ENCODE peak calls at places on chromosomes 6 and 20, in nine cellular contexts. J is PC-3, V is GM23248, U is OCI-LY7, Q is MM.1S, C is HCT116, F is neural progenitor cell, Y is GM23338, O is SK-N-SH. H is an unnamed sample.

GRCh38 chr20:51311636-51312479 is 230.7 kb downstream of the NFATC2 start:
- DNase-seq in J (peak; percentile 82), V (no peak), U (no peak), Q (no peak), C (no peak), F (no peak), Y (peak; percentile 94), O (no peak), H (peak; percentile 56)

GRCh38 chr20:62103508-62104233 is 18.6 kb upstream of the LSM14B start:
- DNase-seq in J (no peak), V (no peak), U (no peak), Q (no peak), C (no peak), F (no peak), Y (no peak), O (no peak), H (no peak)

GRCh38 chr6:4903751-4904370 is 100.0 kb downstream of the RPP40 start:
- DNase-seq in J (no peak), V (no peak), U (no peak), Q (no peak), C (no peak), F (peak; percentile 7), Y (no peak), O (peak; percentile 57), H (no peak)

GRCh38 chr20:26209171-26209941 is 512.7 kb upstream of the ZNF337 start:
- DNase-seq in J (no peak), V (peak; percentile 33), U (no peak), Q (no peak), C (no peak), F (peak; percentile 61), Y (peak; percentile 41), O (peak; percentile 14), H (peak; percentile 52)

GRCh38 chr6:158033077-158033750 is 51.6 kb downstream of the SYNJ2 start:
- DNase-seq in J (no peak), V (no peak), U (no peak), Q (no peak), C (no peak), F (no peak), Y (no peak), O (no peak), H (no peak)

GRCh38 chr6:163667372-163668060 is 253.0 kb downstream of the QKI start:
- DNase-seq in J (no peak), V (peak; percentile 7), U (peak; percentile 94), Q (no peak), C (no peak), F (no peak), Y (no peak), O (no peak), H (no peak)

GRCh38 chr20:48831702-48832422 is 4.1 kb upstream of the PREX1 start:
- DNase-seq in J (peak; percentile 95), V (peak; percentile 70), U (no peak), Q (no peak), C (no peak), F (peak; percentile 29), Y (no peak), O (no peak), H (peak; percentile 31)

GRCh38 chr20:5504061-5504739 is 187.4 kb upstream of the PROKR2 start:
- DNase-seq in J (no peak), V (peak; percentile 75), U (no peak), Q (no peak), C (no peak), F (no peak), Y (peak; percentile 43), O (peak; percentile 85), H (no peak)

GRCh38 chr20:63732118-63733095 is 4.1 kb upstream of the LIME1 start:
- DNase-seq in J (no peak), V (no peak), U (no peak), Q (no peak), C (no peak), F (no peak), Y (no peak), O (no peak), H (no peak)

GRCh38 chr6:116580198-116580597 is 8.9 kb downstream of the RWDD1 start:
- DNase-seq in J (no peak), V (peak; percentile 73), U (no peak), Q (no peak), C (no peak), F (no peak), Y (no peak), O (no peak), H (no peak)

GRCh38 chr6:119077643-119078448 is 618 bp downstream of the FAM184A start:
- DNase-seq in J (peak; percentile 67), V (peak; percentile 29), U (no peak), Q (peak; percentile 61), C (no peak), F (peak; percentile 55), Y (peak; percentile 82), O (peak; percentile 75), H (peak; percentile 67)

GRCh38 chr20:32539063-32539816 is 45.9 kb downstream of the NOL4L start:
- DNase-seq in J (no peak), V (peak; percentile 20), U (no peak), Q (no peak), C (no peak), F (no peak), Y (no peak), O (no peak), H (no peak)

DNA sequence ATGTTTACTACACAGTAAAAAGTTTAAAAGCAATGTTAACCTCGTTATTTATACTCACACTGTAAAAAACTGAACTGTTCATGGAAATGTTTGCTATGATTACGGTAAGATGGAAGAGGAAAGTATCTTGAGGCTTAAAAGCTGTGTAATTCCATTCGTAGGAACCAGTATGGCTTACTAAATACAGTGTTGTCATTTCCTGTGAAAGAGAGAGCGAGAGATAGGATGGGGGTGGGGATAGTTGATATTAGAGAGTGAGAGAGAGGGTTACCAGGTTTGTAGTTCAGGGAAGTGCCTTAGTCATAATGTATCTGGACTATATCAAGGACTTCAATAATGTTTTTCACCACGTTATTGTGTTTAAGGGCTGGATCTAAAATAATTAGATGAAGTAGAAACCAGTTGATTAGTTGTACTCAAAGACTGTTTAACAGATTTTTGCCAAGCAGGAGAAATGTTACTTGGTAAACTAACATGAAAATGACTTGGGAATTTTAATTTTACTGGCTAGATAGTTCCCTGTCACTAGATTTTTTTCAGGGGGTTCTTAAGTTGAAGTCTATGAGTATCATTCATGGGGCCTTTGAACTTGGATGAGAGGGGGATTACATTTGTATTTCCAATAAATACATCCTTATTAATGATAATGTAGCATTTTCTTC is 30.4 kb downstream of the AFDN start:
- DNase-seq in J (no peak), V (peak; percentile 36), U (no peak), Q (no peak), C (no peak), F (no peak), Y (peak; percentile 58), O (no peak), H (peak; percentile 72)
- TF ChIP-seq EZH2phosphoT487 in J (no peak), V (no peak), U (no peak), Q (no peak), C (no peak), F (no peak), Y (no peak), O (no peak), H (no peak)

DNA sequence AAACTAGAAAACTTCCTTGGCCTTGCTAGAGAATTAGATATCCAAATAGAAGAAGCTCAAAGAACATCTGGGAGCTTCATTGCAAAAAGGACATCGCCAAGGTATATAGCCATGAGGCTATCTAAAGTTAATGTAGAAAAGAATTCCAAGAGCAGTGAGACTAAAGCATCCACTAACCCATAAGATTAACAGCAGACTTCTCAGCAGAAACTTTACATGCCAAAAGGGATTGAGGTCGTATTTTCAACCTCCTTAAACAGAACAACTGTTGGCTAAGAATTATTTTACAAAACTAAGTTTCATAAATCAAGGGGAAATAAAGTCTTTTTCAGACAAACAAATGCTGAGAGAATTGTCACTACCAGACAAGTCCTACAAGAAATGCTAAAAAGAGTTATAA is 149.1 kb upstream of the COL21A1 start:
- DNase-seq in J (no peak), V (no peak), U (no peak), Q (no peak), C (no peak), F (no peak), Y (no peak), O (no peak), H (no peak)
- H3K4me1 ChIP-seq in J (peaks cover 22% of the 10 kb centered on the region), V (no peaks in the 10 kb centered on the region), U (no peaks in the 10 kb centered on the region), Q (no peaks in the 10 kb centered on the region), C (no peaks in the 10 kb centered on the region), F (no peaks in the 10 kb centered on the region), Y (peaks cover 5% of the 10 kb centered on the region), O (no peaks in the 10 kb centered on the region), H (peaks cover 15% of the 10 kb centered on the region)

GRCh38 chr6:122154912-122155516 is 244.4 kb upstream of the HSF2 start:
- DNase-seq in J (no peak), V (no peak), U (no peak), Q (peak; percentile 9), C (no peak), F (no peak), Y (peak; percentile 28), O (no peak), H (no peak)
- TF ChIP-seq EZH2phosphoT487 in J (no peak), V (no peak), U (no peak), Q (no peak), C (no peak), F (no peak), Y (no peak), O (no peak), H (no peak)

GRCh38 chr6:12290490-12290820 is 294 bp downstream of the EDN1 start:
- DNase-seq in J (no peak), V (no peak), U (no peak), Q (no peak), C (no peak), F (no peak), Y (no peak), O (no peak), H (no peak)

GRCh38 chr6:12293234-12293930 is 3.2 kb downstream of the EDN1 start:
- DNase-seq in J (no peak), V (no peak), U (no peak), Q (no peak), C (no peak), F (no peak), Y (no peak), O (no peak), H (no peak)

GRCh38 chr6:12291785-12292604 is 1.8 kb downstream of the EDN1 start:
- DNase-seq in J (peak; percentile 50), V (peak; percentile 56), U (no peak), Q (no peak), C (no peak), F (peak; percentile 65), Y (peak; percentile 64), O (peak; percentile 34), H (peak; percentile 69)

GRCh38 chr6:12289655-12290489 is at the start of gene EDN1:
- DNase-seq in J (peak; percentile 85), V (peak; percentile 97), U (peak; percentile 57), Q (peak; percentile 75), C (peak; percentile 69), F (peak; percentile 95), Y (peak; percentile 94), O (peak; percentile 82), H (peak; percentile 92)

DNA sequence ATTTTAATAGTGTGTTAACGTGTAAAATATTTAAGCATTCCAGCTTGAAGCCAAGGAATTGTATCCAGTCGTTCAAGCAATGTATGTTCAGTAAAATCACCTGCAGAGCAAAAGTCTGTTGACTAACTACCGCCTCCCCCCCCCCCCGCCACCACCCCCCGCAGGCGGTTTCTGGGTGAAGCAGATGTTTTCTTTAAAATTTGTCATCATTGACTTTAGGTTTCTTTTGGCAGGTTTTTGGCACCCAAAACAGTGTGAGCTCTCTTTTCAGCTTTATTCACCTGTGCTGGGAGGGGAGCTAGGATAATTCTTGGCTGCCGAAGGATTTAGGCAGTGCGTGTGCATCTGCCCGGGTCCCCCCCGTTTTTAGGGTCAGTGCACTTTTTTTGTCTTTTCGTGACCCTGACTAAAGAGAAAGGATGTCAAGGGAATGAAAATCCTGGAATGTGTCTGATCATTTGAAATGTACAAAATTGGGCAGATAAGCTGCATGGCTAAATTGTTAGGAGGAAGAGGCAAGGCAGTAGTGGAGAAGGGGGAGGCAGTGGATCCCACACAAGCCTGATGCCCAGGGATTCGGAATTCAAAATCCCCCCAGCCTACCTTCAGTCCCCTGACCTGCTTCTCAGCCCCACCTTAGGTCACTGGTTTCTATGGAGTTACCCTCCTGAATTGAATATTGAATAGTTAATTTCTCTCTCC is 1.1 kb downstream of the EDN1 start:
- DNase-seq in J (peak; percentile 87), V (no peak), U (no peak), Q (no peak), C (no peak), F (peak; percentile 60), Y (no peak), O (peak; percentile 19), H (no peak)
- H3K4me1 ChIP-seq in J (peaks cover 76% of the 10 kb centered on the region), V (peaks cover 40% of the 10 kb centered on the region), U (no peaks in the 10 kb centered on the region), Q (no peaks in the 10 kb centered on the region), C (peaks cover 7% of the 10 kb centered on the region), F (peaks cover 30% of the 10 kb centered on the region), Y (peaks cover 27% of the 10 kb centered on the region), O (peaks cover 12% of the 10 kb centered on the region), H (no peaks in the 10 kb centered on the region)

H was measured in hepatocyte.